ENCODE peak calls at places on chromosome 21, in nine cellular contexts. Q is brain microvascular endothelial cell; C is progenitor cell of endocrine pancreas; X is ovary; A is IMR-90; J is GM10248; S is Caco-2; U is CD4-positive, alpha-beta T cell; O is cardiac muscle cell. Y is an unnamed sample.

GRCh38 chr21:38646213-38646837 is 148.0 kb upstream of the ERG start:
- DNase-seq in A (peak), J (no peak), S (no peak), O (no peak), X (no peak), C (no peak), U (no peak), Q (peak), Y (no peak)

GRCh38 chr21:36854391-36854790 is 112.1 kb downstream of the HLCS start:
- DNase-seq in X (no peak), J (peak), S (peak), C (peak), A (peak), O (peak), U (no peak), Q (peak), Y (peak)

GRCh38 chr21:27425574-27425973 is 458.7 kb upstream of the ADAMTS5 start:
- DNase-seq in U (no peak), Q (no peak), X (no peak), S (no peak), J (no peak), O (no peak), A (peak), C (no peak), Y (no peak)

GRCh38 chr21:39648879-39649278 is 36.1 kb downstream of the B3GALT5 start:
- DNase-seq in S (no peak), U (no peak), Q (no peak), A (no peak), J (no peak), C (no peak), X (no peak), O (no peak), Y (no peak)

GRCh38 chr21:21712761-21713558 is 714.8 kb downstream of the NCAM2 start:
- DNase-seq in C (no peak), Q (no peak), X (no peak), J (no peak), U (no peak), A (peak), S (no peak), O (no peak), Y (no peak)

GRCh38 chr21:37461494-37461893 is 94.9 kb downstream of the DYRK1A start:
- DNase-seq in C (no peak), O (no peak), U (no peak), Q (no peak), X (no peak), A (peak), S (no peak), J (peak), Y (no peak)

GRCh38 chr21:39108291-39109162 is 74.7 kb downstream of the PSMG1 start:
- DNase-seq in S (no peak), O (no peak), Q (no peak), A (no peak), J (no peak), C (no peak), U (no peak), X (no peak), Y (no peak)

GRCh38 chr21:27076035-27076434 is 109.1 kb upstream of the ADAMTS5 start:
- DNase-seq in S (no peak), J (no peak), U (no peak), A (peak), O (no peak), X (no peak), Q (no peak), C (no peak), Y (no peak)

GRCh38 chr21:32001390-32001789 is 128.6 kb downstream of the HUNK start:
- DNase-seq in Q (no peak), J (no peak), C (no peak), O (no peak), X (no peak), U (no peak), S (peak), A (no peak), Y (no peak)

GRCh38 chr21:36661511-36662309 is 37.2 kb upstream of the SIM2 start:
- DNase-seq in X (no peak), O (peak), C (no peak), U (no peak), J (no peak), A (peak), Q (peak), S (peak), Y (peak)

GRCh38 chr21:42661688-42662429 is 8.4 kb downstream of the PDE9A start:
- DNase-seq in C (no peak), J (no peak), O (no peak), S (no peak), Q (no peak), A (no peak), X (no peak), U (no peak), Y (peak)

GRCh38 chr21:28598214-28598613 is 394.5 kb downstream of the LTN1 start:
- DNase-seq in C (no peak), O (no peak), X (no peak), S (no peak), J (no peak), U (no peak), Q (no peak), A (no peak), Y (no peak)

GRCh38 chr21:34999397-34999941 is 49.6 kb downstream of the RUNX1 start:
- DNase-seq in Q (no peak), A (no peak), O (no peak), S (no peak), X (no peak), C (no peak), U (no peak), J (no peak), Y (no peak)

GRCh38 chr21:32094792-32095191 is 184.1 kb downstream of the MIS18A start:
- DNase-seq in J (no peak), U (no peak), A (peak), O (no peak), C (no peak), S (no peak), Q (peak), X (no peak), Y (no peak)

GRCh38 chr21:25464275-25464674 is 143.0 kb downstream of the MRPL39 start:
- DNase-seq in C (no peak), X (no peak), S (no peak), J (no peak), U (no peak), A (no peak), Q (no peak), O (no peak), Y (no peak)

GRCh38 chr21:37758997-37759396 is 157.3 kb downstream of the KCNJ6 start:
- DNase-seq in Q (peak), C (peak), A (peak), J (peak), O (peak), X (no peak), S (peak), U (no peak), Y (peak)

GRCh38 chr21:44987886-44988606 is 48.2 kb downstream of the SLX9 start:
- DNase-seq in S (no peak), Q (no peak), O (no peak), X (peak), U (no peak), C (no peak), A (no peak), J (no peak), Y (peak)

GRCh38 chr21:36700295-36700960 is 1.5 kb downstream of the SIM2 start:
- DNase-seq in A (no peak), C (no peak), S (peak), X (no peak), J (no peak), Q (no peak), U (no peak), O (no peak), Y (peak)

GRCh38 chr21:41993744-41994143 is 16.4 kb downstream of the ZBTB21 start:
- DNase-seq in J (no peak), X (no peak), U (no peak), C (no peak), A (peak), Q (peak), S (no peak), O (no peak), Y (no peak)

GRCh38 chr21:32515869-32516268 is 69.5 kb downstream of the TCP10L start:
- DNase-seq in O (no peak), U (no peak), C (no peak), Q (peak), J (no peak), X (no peak), A (peak), S (no peak), Y (no peak)

GRCh38 chr21:42038826-42039425 is 28.8 kb upstream of the ZBTB21 start:
- DNase-seq in J (no peak), Q (no peak), C (no peak), X (no peak), S (no peak), A (peak), U (no peak), O (no peak), Y (no peak)

GRCh38 chr21:36647279-36648093 is 51.4 kb upstream of the SIM2 start:
- DNase-seq in S (peak), U (no peak), J (no peak), C (no peak), X (no peak), A (peak), Q (peak), O (no peak), Y (no peak)

GRCh38 chr21:34992180-34992579 is 56.9 kb downstream of the RUNX1 start:
- DNase-seq in U (no peak), X (no peak), C (no peak), O (no peak), A (no peak), Q (no peak), J (no peak), S (no peak), Y (no peak)

GRCh38 chr21:21279193-21279901 is 281.1 kb downstream of the NCAM2 start:
- DNase-seq in U (no peak), C (no peak), J (no peak), Q (no peak), A (no peak), X (no peak), O (no peak), S (no peak), Y (no peak)

GRCh38 chr21:43866233-43866632 is 1.2 kb downstream of the AGPAT3 start:
- DNase-seq in U (peak), J (peak), Q (peak), A (peak), C (no peak), O (peak), S (no peak), X (peak), Y (no peak)

GRCh38 chr21:43864806-43865470 is at the start of gene AGPAT3:
- DNase-seq in U (no peak), X (peak), S (peak), O (peak), J (peak), A (no peak), Q (no peak), C (no peak), Y (no peak)

GRCh38 chr21:43865471-43866181 is 603 bp downstream of the AGPAT3 start:
- DNase-seq in X (peak), C (no peak), O (peak), S (peak), Q (no peak), J (peak), U (peak), A (peak), Y (no peak)

GRCh38 chr21:43866659-43867331 is 1.8 kb downstream of the AGPAT3 start:
- DNase-seq in C (no peak), X (peak), U (peak), A (no peak), O (no peak), Q (no peak), J (peak), S (peak), Y (no peak)

DNA sequence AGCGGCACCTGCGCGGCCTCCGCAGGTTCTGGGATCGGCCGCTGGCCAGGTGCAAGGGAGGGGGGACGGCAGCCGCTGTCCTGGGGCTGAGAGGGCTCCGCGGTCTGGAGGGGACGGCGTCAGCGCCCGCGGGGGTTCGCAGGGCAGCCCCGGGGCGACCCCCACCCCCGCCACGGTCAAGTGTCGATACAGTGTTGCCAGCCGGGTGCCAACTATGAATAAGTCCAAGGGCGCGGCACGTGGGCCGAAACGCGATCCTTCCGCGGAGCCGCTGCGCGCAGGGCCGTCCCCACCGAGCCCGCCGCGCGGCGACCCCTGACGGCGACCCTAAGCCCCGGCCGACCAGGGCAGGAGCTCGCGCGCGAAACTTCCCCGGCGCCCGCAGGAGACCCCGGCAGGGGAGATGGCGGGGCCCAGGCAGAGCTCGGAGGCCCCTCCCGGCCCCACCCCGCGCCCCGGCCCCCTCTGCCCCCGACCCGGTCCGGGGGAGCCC is 664 bp upstream of the AGPAT3 start:
- DNase-seq in S (peak), U (no peak), O (peak), J (peak), Q (no peak), A (peak), X (peak), C (peak), Y (no peak)
- TF ChIP-seq CTCF in S (no peak), U (no peak), O (no peak), J (no peak), Q (no peak), A (no peak), X (no peak), C (peak), Y (no peak)

DNA sequence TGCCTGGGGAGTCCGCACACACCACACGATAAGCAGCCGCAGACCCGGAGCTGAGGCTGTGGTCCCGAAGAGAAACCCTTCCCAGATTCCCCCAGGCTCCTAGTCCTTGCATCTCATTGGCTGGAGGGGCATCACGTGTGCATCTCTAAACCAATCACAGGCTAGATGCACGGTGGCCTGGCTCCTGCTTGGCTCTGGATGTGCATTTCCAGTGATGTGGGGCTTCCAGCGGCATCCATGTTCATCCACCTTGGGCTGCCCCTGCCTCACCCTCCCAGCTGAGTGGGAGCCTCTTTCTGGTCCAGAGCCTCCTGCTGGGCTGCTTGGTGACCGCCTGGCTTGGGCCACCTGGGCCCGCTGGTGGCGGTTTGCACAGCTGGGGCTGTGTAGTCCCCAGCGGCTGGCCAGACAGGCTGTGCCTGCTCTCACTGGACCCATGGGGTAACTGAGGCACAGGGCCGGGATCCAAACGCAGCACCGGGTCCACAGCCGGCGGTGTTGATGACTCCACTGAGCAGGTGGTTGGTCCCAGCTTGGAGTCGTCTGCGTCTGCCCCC is 41.1 kb downstream of the COL6A1 start:
- DNase-seq in U (no peak), X (peak), Q (no peak), A (no peak), S (peak), C (no peak), J (no peak), O (no peak), Y (no peak)
- TF ChIP-seq CTCF in U (no peak), X (no peak), Q (no peak), A (no peak), S (no peak), C (no peak), J (no peak), O (no peak), Y (no peak)

GRCh38 chr21:15679630-15680029 is 50.2 kb upstream of the USP25 start:
- DNase-seq in A (no peak), Q (no peak), S (no peak), C (no peak), X (no peak), U (no peak), J (no peak), O (no peak), Y (no peak)
- TF ChIP-seq CTCF in A (no peak), Q (peak), S (no peak), C (no peak), X (no peak), U (no peak), J (no peak), O (no peak), Y (no peak)

DNA sequence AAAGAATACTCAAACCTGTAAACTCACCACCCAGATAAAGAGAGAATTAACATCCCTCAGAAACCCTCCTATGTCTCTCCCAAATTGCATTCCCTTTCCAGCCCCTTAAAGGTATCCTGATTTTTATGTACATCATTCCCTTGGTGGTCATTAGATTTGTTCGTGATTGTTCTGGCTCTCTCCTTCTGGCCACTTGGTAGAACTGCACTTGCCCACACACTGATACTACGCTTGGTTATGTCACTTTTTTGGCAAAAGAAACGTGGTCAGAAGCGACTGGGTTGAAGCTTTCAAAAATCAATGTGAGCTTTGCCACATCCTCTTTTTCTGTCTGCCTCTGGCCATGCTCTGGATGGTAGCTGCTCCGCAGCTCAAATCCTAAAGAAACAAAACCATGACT is 76.3 kb downstream of the KRTAP19-8 start:
- DNase-seq in J (no peak), U (no peak), A (no peak), C (no peak), X (no peak), O (no peak), S (no peak), Q (no peak), Y (no peak)
- TF ChIP-seq CTCF in J (no peak), U (no peak), A (no peak), C (peak), X (no peak), O (no peak), S (peak), Q (no peak), Y (peak)

GRCh38 chr21:40841524-40842196 is 5.3 kb downstream of the DSCAM start:
- DNase-seq in J (no peak), Q (no peak), A (no peak), X (no peak), O (peak), U (no peak), S (peak), C (peak), Y (peak)
- TF ChIP-seq CTCF in J (no peak), Q (peak), A (peak), X (no peak), O (no peak), U (no peak), S (peak), C (peak), Y (peak)